ENCODE peak calls at places on chromosomes 16 and 17, in six cellular contexts. E is left ventricle myocardium inferior, S is small intestine, Y is fibroblast of lung, G is ascending aorta, D is A549. J is an unnamed sample.
A peak's percentile ranks its signal among the peaks of the same experiment; 100 is the strongest.

GRCh38 chr17:74380086-74380958 is 13.0 kb downstream of the GPR142 start:
- DNase-seq in D (peak; percentile 44), E (no peak), S (peak; percentile 88), Y (no peak), G (no peak), J (no peak)

GRCh38 chr17:61259360-61259759 is 140.3 kb upstream of the TBX2 start:
- DNase-seq in D (no peak), E (no peak), Y (no peak), S (no peak), G (no peak), J (no peak)

GRCh38 chr16:87487361-87487924 is 5.4 kb downstream of the ZCCHC14 start:
- DNase-seq in D (no peak), G (no peak), E (peak; percentile 39), S (peak; percentile 87), Y (no peak), J (no peak)

GRCh38 chr17:66620528-66620927 is 214.4 kb upstream of the CACNG5 start:
- DNase-seq in S (no peak), Y (no peak), G (no peak), D (no peak), E (no peak), J (no peak)

GRCh38 chr17:19391432-19391831 is 4.4 kb upstream of the MFAP4 start:
- DNase-seq in D (no peak), S (no peak), E (no peak), Y (no peak), G (no peak), J (no peak)

GRCh38 chr16:18983565-18984424 is at the start of gene TMC7:
- DNase-seq in S (peak; percentile 89), G (peak; percentile 84), D (peak; percentile 92), Y (peak; percentile 80), E (peak; percentile 81), J (peak; percentile 93)

GRCh38 chr16:64907844-64908243 is 214.0 kb downstream of the CDH11 start:
- DNase-seq in D (no peak), S (no peak), E (no peak), Y (peak; percentile 21), G (no peak), J (no peak)

GRCh38 chr17:78034429-78035091 is 76.1 kb downstream of the TNRC6C start:
- DNase-seq in E (no peak), S (no peak), G (no peak), D (peak; percentile 50), Y (no peak), J (no peak)

GRCh38 chr17:46944931-46945330 is 22.0 kb downstream of the GOSR2 start:
- DNase-seq in D (no peak), E (no peak), Y (no peak), G (no peak), S (no peak), J (no peak)

GRCh38 chr17:72580321-72581127 is 459.7 kb downstream of the SOX9 start:
- DNase-seq in D (peak; percentile 50), E (no peak), Y (no peak), G (no peak), S (peak; percentile 58), J (no peak)

GRCh38 chr16:19737306-19737975 is 19.4 kb downstream of the IQCK start:
- DNase-seq in E (no peak), D (no peak), G (peak; percentile 40), Y (no peak), S (no peak), J (no peak)

GRCh38 chr16:24075929-24076716 is 180.0 kb upstream of the CACNG3 start:
- DNase-seq in D (no peak), Y (no peak), E (no peak), G (no peak), S (no peak), J (peak; percentile 67)

GRCh38 chr16:26963109-26963508 is 103.6 kb upstream of the C16orf82 start:
- DNase-seq in D (peak; percentile 12), G (no peak), E (no peak), S (peak; percentile 15), Y (peak; percentile 22), J (peak; percentile 35)

GRCh38 chr16:799111-799947 is 1.2 kb downstream of the GNG13 start:
- DNase-seq in S (no peak), G (no peak), Y (no peak), E (no peak), D (no peak), J (no peak)

GRCh38 chr16:50530277-50531236 is 17.6 kb upstream of the NKD1 start:
- DNase-seq in E (no peak), G (peak; percentile 19), S (no peak), D (no peak), Y (no peak), J (no peak)

DNA sequence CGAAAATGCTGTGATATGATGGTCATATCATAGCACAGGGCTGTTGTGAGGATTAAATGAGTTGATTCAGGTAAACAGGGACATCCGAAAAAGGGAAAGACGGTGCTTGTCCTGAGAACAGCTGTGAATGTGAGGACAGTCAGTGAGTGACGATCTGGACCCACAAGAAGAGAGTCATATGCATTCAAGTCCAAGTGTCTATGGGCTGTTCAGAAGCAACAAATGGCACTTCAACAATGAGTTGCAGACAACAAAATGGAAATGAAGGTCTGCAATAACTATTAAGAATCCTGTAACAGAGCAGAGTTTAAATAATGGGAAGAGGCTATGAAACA is 100.3 kb downstream of the ADCY9 start:
- DNase-seq in D (no peak), S (no peak), G (no peak), E (no peak), Y (no peak), J (no peak)
- H3K27ac ChIP-seq in D (peak overlapping the region; percentile 85), S (peak overlapping the region; percentile 92), G (peak overlapping the region; percentile 83), E (no peak overlapping the region), Y (no peak overlapping the region), J (no peak overlapping the region)

GRCh38 chr16:68079616-68080344 is 5.4 kb upstream of the NFATC3 start:
- DNase-seq in Y (peak; percentile 14), S (peak; percentile 91), G (peak; percentile 78), D (no peak), E (peak; percentile 83), J (no peak)

GRCh38 chr16:68075980-68076379 is 9.2 kb upstream of the NFATC3 start:
- DNase-seq in S (no peak), E (no peak), G (peak; percentile 16), Y (no peak), D (no peak), J (no peak)

GRCh38 chr16:68078726-68079615 is 6.2 kb upstream of the NFATC3 start:
- DNase-seq in Y (no peak), G (no peak), S (no peak), D (no peak), E (no peak), J (no peak)

GRCh38 chr16:68076560-68076959 is 8.6 kb upstream of the NFATC3 start:
- DNase-seq in G (no peak), D (no peak), S (no peak), E (no peak), Y (no peak), J (no peak)

DNA sequence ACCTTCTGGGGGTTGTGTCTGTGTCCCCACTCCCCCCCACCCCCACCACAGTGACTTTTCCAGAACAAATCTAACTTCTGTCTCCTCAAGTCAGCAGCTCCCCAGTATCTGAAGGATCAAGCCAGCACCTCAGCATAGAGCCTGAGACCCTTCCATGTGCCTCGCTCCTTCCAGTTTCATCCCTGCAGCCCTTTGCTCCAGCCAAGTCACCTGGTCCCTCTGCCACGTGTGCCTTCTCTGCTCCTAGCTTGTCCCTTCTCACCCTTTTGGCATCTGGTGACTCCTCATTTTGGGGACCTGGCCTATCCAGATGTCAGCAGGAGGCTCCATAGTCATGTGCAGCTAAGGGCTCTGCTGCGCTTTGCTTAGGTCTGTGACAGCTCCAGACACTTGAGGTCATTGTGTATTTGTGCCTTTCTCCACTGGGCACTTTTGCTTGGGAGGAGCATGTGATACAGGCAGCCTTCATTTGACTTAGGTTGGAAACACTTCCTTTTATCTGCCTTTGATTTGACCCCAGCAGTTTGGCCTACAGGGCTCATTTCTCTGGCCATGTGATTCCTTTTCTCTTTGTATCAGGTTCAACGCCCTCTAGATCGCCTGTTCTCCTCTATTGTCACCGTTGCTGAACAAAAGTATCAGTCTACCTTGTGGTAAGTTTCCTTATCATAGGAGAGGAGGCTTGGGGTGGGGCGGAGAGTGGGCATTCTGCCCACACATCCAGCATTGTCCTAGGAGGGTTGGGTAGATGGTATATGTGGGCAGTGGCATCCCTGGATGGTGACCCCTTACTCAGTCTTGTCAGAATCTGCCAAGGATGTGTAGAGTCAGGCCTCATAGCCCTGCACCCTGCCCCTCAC is 7.1 kb upstream of the NFATC3 start:
- DNase-seq in D (no peak), S (no peak), G (no peak), E (no peak), Y (no peak), J (no peak)
- H3K4me1 ChIP-seq in D (peaks cover 5% of the 10 kb centered on the region), S (peaks cover 21% of the 10 kb centered on the region), G (no peaks in the 10 kb centered on the region), E (peaks cover 50% of the 10 kb centered on the region), Y (peaks cover 8% of the 10 kb centered on the region), J (no peaks in the 10 kb centered on the region)

GRCh38 chr16:56589141-56590039 is at the start of gene MT3:
- DNase-seq in E (no peak), D (peak; percentile 28), S (no peak), Y (no peak), G (peak; percentile 49), J (peak; percentile 49)
- H3K27ac ChIP-seq in E (no peak within 1 kb of the TSS), D (peak within 1 kb of the TSS; percentile 38), S (no peak within 1 kb of the TSS), Y (no peak within 1 kb of the TSS), G (no peak within 1 kb of the TSS), J (no peak within 1 kb of the TSS)

DNA sequence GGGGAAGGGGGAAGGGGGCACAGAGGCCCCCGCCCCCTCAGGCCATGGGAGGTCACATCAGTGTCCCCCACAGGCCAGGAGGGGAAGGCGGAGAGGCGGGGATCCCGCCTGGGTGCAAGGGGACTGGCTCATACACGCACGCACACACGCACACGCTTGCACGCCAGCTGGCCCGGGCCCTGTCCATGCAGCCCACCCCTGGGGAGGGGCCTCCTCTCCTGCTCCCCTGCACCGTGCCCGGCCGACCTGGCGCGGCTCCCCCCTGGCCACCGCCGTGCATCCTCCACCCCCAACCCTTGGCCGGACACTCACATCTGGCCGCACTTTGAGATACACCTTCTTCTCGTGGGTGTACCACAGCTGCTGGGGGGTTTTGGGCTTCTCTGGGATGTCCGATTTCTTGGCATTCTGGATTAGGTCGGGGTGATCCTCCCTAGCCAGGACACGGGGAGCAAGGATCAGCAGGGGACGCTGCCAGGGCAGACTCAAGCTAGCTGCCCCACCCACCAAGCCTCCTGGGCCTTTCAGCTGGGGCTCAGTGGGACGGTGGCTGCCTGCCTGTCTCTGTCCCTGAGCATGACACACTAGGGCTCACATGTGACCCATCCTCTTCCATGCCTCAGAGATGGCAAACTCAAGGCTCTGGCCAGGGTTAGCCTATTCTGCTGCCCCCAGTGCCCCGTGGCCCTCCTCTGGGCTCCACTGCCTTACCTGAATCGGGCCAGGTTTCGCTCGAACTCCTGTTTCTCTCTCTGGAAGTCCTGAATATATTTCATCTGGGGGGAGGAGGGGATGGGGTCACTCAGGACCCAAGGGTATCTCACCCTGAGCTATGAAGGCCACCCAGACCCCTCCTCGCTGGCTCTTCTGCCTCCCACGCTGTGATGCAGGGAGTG is 6.7 kb downstream of the UBTF start:
- DNase-seq in E (no peak), G (no peak), S (no peak), Y (no peak), D (no peak), J (no peak)
- H3K4me1 ChIP-seq in E (peaks cover 43% of the 10 kb centered on the region), G (peaks cover 13% of the 10 kb centered on the region), S (peaks cover 8% of the 10 kb centered on the region), Y (peaks cover 26% of the 10 kb centered on the region), D (peaks cover 36% of the 10 kb centered on the region), J (peaks cover 7% of the 10 kb centered on the region)